ENCODE peak calls at places on chromosomes 13 and 19, in eight cellular contexts. I is MCF 10A; F is A549; M is testis; V is tibial artery; S is heart left ventricle; Q is neural crest cell; N is CD8-positive, alpha-beta T cell. P is an unnamed sample.

GRCh38 chr13:51959773-51960172 is 51.5 kb downstream of the ATP7B start:
- DNase-seq in N (no peak), Q (no peak), S (no peak), V (no peak), M (no peak), F (no peak), I (no peak), P (peak)

GRCh38 chr13:66069570-66069969 is 1160.6 kb downstream of the PCDH9 start:
- DNase-seq in M (no peak), V (no peak), Q (no peak), I (no peak), F (no peak), S (no peak), N (no peak), P (no peak)

GRCh38 chr19:1104452-1105216 is 840 bp downstream of the GPX4 start:
- DNase-seq in I (peak), F (no peak), M (peak), S (peak), V (peak), Q (peak), N (no peak), P (peak)

GRCh38 chr13:98457053-98457452 is 119.9 kb downstream of the STK24 start:
- DNase-seq in Q (no peak), V (no peak), N (no peak), M (no peak), F (no peak), I (no peak), S (no peak), P (no peak)

GRCh38 chr13:73482556-73482955 is 423.8 kb downstream of the KLF5 start:
- DNase-seq in Q (no peak), I (no peak), N (no peak), M (no peak), V (no peak), S (no peak), F (no peak), P (no peak)

GRCh38 chr13:36555151-36555986 is 118.5 kb upstream of the SERTM1 start:
- DNase-seq in N (no peak), M (no peak), I (no peak), F (no peak), S (no peak), V (no peak), Q (no peak), P (no peak)

GRCh38 chr19:531753-532571 is at the start of gene CDC34:
- DNase-seq in S (no peak), I (no peak), F (no peak), V (no peak), Q (no peak), N (no peak), M (no peak), P (peak)

GRCh38 chr19:2528543-2529173 is 52.7 kb downstream of the GADD45B start:
- DNase-seq in Q (no peak), V (no peak), F (no peak), S (no peak), N (no peak), I (peak), M (no peak), P (no peak)

GRCh38 chr19:50380767-50381166 is 3.4 kb upstream of the POLD1 start:
- DNase-seq in F (no peak), M (no peak), Q (no peak), V (no peak), N (no peak), I (no peak), S (no peak), P (no peak)

GRCh38 chr13:24203726-24204295 is 43.3 kb downstream of the SPATA13 start:
- DNase-seq in V (no peak), S (no peak), I (no peak), N (no peak), Q (no peak), F (no peak), M (no peak), P (no peak)

GRCh38 chr19:9566729-9567128 is 17.6 kb downstream of the ZNF121 start:
- DNase-seq in V (no peak), F (no peak), I (no peak), N (no peak), Q (no peak), S (no peak), M (no peak), P (no peak)

GRCh38 chr13:52084971-52085370 is 43.9 kb downstream of the NEK5 start:
- DNase-seq in M (no peak), S (no peak), F (no peak), Q (no peak), V (no peak), I (no peak), N (no peak), P (no peak)

GRCh38 chr13:102901056-102901455 is 55.2 kb downstream of the ERCC5 start:
- DNase-seq in S (no peak), N (no peak), Q (no peak), I (no peak), F (no peak), V (no peak), M (no peak), P (no peak)

GRCh38 chr13:99652901-99653300 is 151.6 kb downstream of the TM9SF2 start:
- DNase-seq in V (no peak), Q (no peak), F (no peak), S (no peak), I (no peak), M (no peak), N (no peak), P (no peak)

GRCh38 chr13:41631296-41631965 is 174.1 kb downstream of the RGCC start:
- DNase-seq in I (no peak), M (no peak), N (no peak), F (no peak), V (no peak), Q (no peak), S (no peak), P (no peak)

GRCh38 chr19:38915329-38916321 is 3.6 kb upstream of the CCER2 start:
- DNase-seq in F (no peak), I (no peak), V (no peak), M (no peak), Q (no peak), S (no peak), N (no peak), P (no peak)

GRCh38 chr13:30398601-30399072 is 23.7 kb upstream of the UBE2L5 start:
- DNase-seq in N (no peak), Q (no peak), F (no peak), S (no peak), V (no peak), M (no peak), I (no peak), P (no peak)

GRCh38 chr13:110960219-110960618 is 45.4 kb upstream of the ANKRD10 start:
- DNase-seq in S (no peak), I (no peak), M (no peak), F (no peak), Q (no peak), V (no peak), N (no peak), P (no peak)

GRCh38 chr13:70173236-70173959 is 65.1 kb upstream of the KLHL1 start:
- DNase-seq in Q (no peak), F (no peak), N (no peak), S (no peak), I (no peak), V (no peak), M (no peak), P (no peak)

GRCh38 chr19:13859361-13859880 is 17.5 kb upstream of the NANOS3 start:
- DNase-seq in N (no peak), V (no peak), Q (no peak), S (no peak), M (no peak), I (no peak), F (no peak), P (no peak)

GRCh38 chr13:51804295-51805172 is 571 bp upstream of the DHRS12 start:
- DNase-seq in I (no peak), F (no peak), N (no peak), V (no peak), Q (no peak), M (peak), S (peak), P (peak)

GRCh38 chr19:29528946-29529645 is 3.3 kb downstream of the VSTM2B start:
- DNase-seq in V (no peak), Q (no peak), S (no peak), I (no peak), N (no peak), M (no peak), F (peak), P (no peak)

GRCh38 chr13:39967199-39967959 is 311.9 kb downstream of the COG6 start:
- DNase-seq in V (no peak), Q (no peak), N (no peak), S (no peak), M (no peak), I (peak), F (no peak), P (no peak)

GRCh38 chr13:60162096-60162495 is 1.6 kb downstream of the DIAPH3 start:
- DNase-seq in M (no peak), Q (no peak), F (no peak), I (peak), N (no peak), V (no peak), S (no peak), P (peak)

GRCh38 chr19:34366670-34367423 is 1.9 kb downstream of the GPI start:
- DNase-seq in F (no peak), I (peak), S (no peak), M (peak), N (no peak), Q (no peak), V (no peak), P (no peak)

GRCh38 chr19:14561832-14562351 is 10.0 kb downstream of the NDUFB7 start:
- DNase-seq in V (peak), M (peak), Q (no peak), S (peak), N (no peak), I (peak), F (no peak), P (peak)

GRCh38 chr13:48223016-48223385 is 10.0 kb upstream of the ITM2B start:
- DNase-seq in S (no peak), N (no peak), Q (no peak), F (no peak), I (no peak), M (no peak), V (no peak), P (no peak)

GRCh38 chr13:50428183-50428877 is 413.1 kb downstream of the KCNRG start:
- DNase-seq in M (no peak), F (no peak), N (no peak), V (no peak), S (no peak), Q (no peak), I (no peak), P (no peak)

GRCh38 chr13:83350569-83350968 is 531.7 kb downstream of the SLITRK1 start:
- DNase-seq in I (peak), N (no peak), V (no peak), Q (no peak), M (no peak), F (no peak), S (no peak), P (no peak)

GRCh38 chr19:28009696-28010095 is 1203.3 kb downstream of the UQCRFS1 start:
- DNase-seq in F (no peak), S (no peak), M (no peak), V (no peak), Q (no peak), I (no peak), N (no peak), P (no peak)

GRCh38 chr13:66210677-66211076 is 1019.5 kb downstream of the PCDH9 start:
- DNase-seq in I (peak), V (no peak), S (no peak), N (no peak), F (peak), Q (no peak), M (no peak), P (no peak)

GRCh38 chr19:2805261-2805900 is 14.3 kb upstream of the ZNF554 start:
- DNase-seq in F (no peak), N (no peak), M (no peak), I (no peak), V (no peak), S (no peak), Q (no peak), P (no peak)

GRCh38 chr13:25330541-25330940 is 29.1 kb downstream of the NUP58 start:
- DNase-seq in N (no peak), S (no peak), V (no peak), M (no peak), Q (no peak), F (no peak), I (no peak), P (no peak)

GRCh38 chr19:45391346-45391745 is 13.5 kb downstream of the PPP1R13L start:
- DNase-seq in Q (no peak), S (no peak), V (no peak), M (no peak), I (no peak), N (no peak), F (no peak), P (peak)

GRCh38 chr19:45382426-45382825 is 12.1 kb upstream of the ERCC2 start:
- DNase-seq in N (no peak), M (no peak), F (no peak), S (no peak), I (no peak), V (no peak), Q (no peak), P (no peak)

GRCh38 chr19:45380107-45380506 is 9.7 kb upstream of the ERCC2 start:
- DNase-seq in Q (no peak), M (no peak), F (no peak), S (no peak), V (no peak), I (no peak), N (no peak), P (no peak)

GRCh38 chr19:45385392-45386221 is 15.2 kb upstream of the ERCC2 start:
- DNase-seq in M (no peak), I (no peak), N (no peak), V (no peak), Q (no peak), S (no peak), F (no peak), P (no peak)
- TF ChIP-seq CTCF in M (no peak), I (no peak), N (no peak), V (no peak), Q (no peak), S (no peak), F (no peak), P (no peak)

GRCh38 chr13:80835902-80836301 is 495.0 kb upstream of the SPRY2 start:
- DNase-seq in V (no peak), F (no peak), S (no peak), N (no peak), M (no peak), I (no peak), Q (no peak), P (no peak)

GRCh38 chr13:80840313-80840976 is 499.5 kb upstream of the SPRY2 start:
- DNase-seq in V (no peak), I (no peak), Q (no peak), S (no peak), F (no peak), M (no peak), N (no peak), P (no peak)

GRCh38 chr13:80841346-80841882 is 500.5 kb upstream of the SPRY2 start:
- DNase-seq in Q (no peak), F (no peak), I (no peak), V (no peak), M (no peak), N (no peak), S (no peak), P (no peak)
- TF ChIP-seq CTCF in Q (no peak), F (no peak), I (no peak), V (no peak), M (no peak), N (no peak), S (no peak), P (no peak)

GRCh38 chr19:54164369-54165068 is 5.0 kb upstream of the LENG1 start:
- DNase-seq in N (peak), F (peak), I (no peak), M (peak), V (no peak), Q (peak), S (peak), P (peak)
- TF ChIP-seq CTCF in N (no peak), F (no peak), I (no peak), M (no peak), V (no peak), Q (peak), S (no peak), P (no peak)

GRCh38 chr19:48000846-48001245 is 6.4 kb downstream of the ELSPBP1 start:
- DNase-seq in F (no peak), M (no peak), S (no peak), N (no peak), V (no peak), I (no peak), Q (no peak), P (no peak)

GRCh38 chr19:48010932-48011758 is 16.7 kb downstream of the ELSPBP1 start:
- DNase-seq in V (no peak), F (no peak), M (no peak), Q (no peak), S (no peak), N (no peak), I (no peak), P (no peak)

GRCh38 chr19:48004236-48004635 is 9.8 kb downstream of the ELSPBP1 start:
- DNase-seq in M (no peak), V (no peak), Q (no peak), F (no peak), N (no peak), I (no peak), S (no peak), P (no peak)

DNA sequence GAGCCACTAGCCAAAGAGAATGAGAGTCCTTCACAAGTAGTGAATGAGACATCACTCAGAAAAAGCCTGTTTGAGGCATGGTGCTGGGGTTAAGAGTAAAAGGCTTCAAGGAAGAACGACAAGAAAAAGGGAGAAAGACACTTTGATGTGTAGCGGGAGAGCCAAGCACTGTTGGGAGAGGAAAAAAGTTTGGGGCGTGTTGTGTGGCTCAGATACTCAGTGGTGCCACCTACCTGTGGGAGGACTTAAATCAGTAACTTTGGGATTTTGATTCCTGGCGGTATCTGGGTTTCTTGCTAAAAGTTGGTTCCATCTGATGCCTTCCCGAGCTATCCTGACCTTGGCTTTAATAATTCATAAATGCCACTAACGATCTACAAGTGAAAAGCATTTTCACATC is 12.3 kb downstream of the ELSPBP1 start:
- DNase-seq in V (no peak), M (peak), I (no peak), F (peak), Q (no peak), S (no peak), N (no peak), P (no peak)
- TF ChIP-seq CTCF in V (no peak), M (peak), I (peak), F (peak), Q (peak), S (no peak), N (no peak), P (peak)

DNA sequence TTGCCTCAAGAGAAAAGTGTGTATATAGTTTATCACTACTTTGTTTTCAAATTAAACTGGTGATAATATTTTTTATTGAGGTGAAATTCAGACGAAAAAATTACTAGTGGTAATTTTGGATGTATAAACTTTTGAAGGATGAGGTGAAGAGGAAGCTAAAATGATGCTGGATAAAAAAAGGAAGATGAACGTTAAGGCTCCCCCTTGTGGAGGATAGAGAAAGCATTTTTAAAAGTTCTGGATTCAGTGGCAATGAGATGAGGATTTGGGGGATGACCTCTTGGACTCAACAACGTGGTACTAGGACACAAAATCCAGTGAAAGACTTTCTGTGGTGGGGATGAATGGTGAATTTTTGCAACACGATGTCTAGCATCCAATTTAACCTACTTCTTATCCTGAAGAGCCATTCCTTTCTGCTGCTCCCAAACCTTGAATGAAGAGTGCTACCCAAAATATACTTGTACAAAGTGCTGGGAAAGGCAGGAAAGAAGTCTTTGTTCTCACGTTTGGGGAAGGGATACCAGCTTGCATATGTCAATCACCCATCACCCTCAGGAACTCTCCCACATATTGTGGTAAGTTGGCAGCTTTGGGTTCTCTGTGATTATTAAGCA is 7.3 kb upstream of the SIGLEC5 start:
- DNase-seq in F (peak), S (no peak), M (no peak), N (no peak), Q (no peak), I (peak), V (no peak), P (no peak)
- TF ChIP-seq CTCF in F (peak), S (peak), M (peak), N (peak), Q (peak), I (peak), V (peak), P (peak)

DNA sequence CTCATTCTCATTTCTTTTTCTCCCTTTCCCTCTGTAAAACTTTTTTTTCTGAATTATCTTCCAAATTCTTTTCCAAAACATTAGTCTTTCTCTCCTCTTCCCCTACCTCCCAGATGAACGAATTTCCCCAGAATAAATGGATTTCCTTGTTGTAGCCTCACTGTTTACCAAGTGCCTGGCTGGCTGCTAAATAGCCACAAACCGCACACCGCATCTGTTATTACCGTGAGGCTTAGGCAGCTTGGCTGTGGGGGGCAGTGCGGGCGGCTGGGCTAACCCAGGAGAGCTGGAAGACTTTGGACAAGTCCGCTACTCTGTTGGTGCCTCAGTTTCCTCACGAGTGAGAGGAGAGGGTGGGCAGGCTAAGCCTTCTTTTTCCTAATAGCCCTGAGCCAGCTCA is 10.7 kb downstream of the IL17D start:
- DNase-seq in F (no peak), N (no peak), S (no peak), M (no peak), I (no peak), V (no peak), Q (no peak), P (peak)
- TF ChIP-seq CTCF in F (no peak), N (no peak), S (no peak), M (no peak), I (no peak), V (no peak), Q (no peak), P (no peak)

GRCh38 chr13:67440240-67440639 is 210.1 kb upstream of the PCDH9 start:
- DNase-seq in N (no peak), Q (no peak), S (no peak), I (no peak), V (no peak), M (no peak), F (no peak), P (no peak)

GRCh38 chr13:67443901-67444300 is 213.8 kb upstream of the PCDH9 start:
- DNase-seq in Q (no peak), M (no peak), F (no peak), I (no peak), V (no peak), S (no peak), N (no peak), P (no peak)

GRCh38 chr13:67439365-67439764 is 209.2 kb upstream of the PCDH9 start:
- DNase-seq in Q (no peak), F (no peak), N (no peak), V (no peak), M (no peak), I (no peak), S (no peak), P (no peak)

GRCh38 chr13:67437246-67437645 is 207.1 kb upstream of the PCDH9 start:
- DNase-seq in M (no peak), F (no peak), I (no peak), V (no peak), Q (no peak), S (no peak), N (no peak), P (no peak)

DNA sequence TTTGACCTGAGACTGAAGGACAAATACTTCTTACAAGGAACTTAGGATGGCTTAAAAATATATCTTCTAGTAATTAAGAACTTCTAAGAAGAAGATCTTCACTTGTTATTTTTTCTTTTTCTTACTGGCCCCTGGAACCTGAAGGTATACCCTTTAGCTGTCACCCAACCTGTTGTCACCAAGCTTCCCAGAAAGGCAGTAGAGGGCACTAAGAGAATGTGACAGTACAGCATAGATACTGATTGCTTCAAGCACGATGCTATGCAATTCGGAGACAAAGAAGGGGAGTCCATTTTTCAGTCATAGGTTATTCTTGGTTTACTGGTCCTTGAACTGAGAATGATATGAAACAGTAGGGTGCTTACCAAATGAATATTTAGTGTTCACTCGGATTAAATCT is 208.3 kb upstream of the PCDH9 start:
- DNase-seq in V (no peak), S (no peak), Q (no peak), M (no peak), N (no peak), F (no peak), I (peak), P (no peak)
- TF ChIP-seq CTCF in V (no peak), S (peak), Q (no peak), M (no peak), N (no peak), F (no peak), I (peak), P (peak)